ENCODE peak calls at places on chromosomes 11 and 22, in eight cellular contexts. One of them, this sample, is unnamed.
A peak's percentile ranks its signal among the peaks of the same experiment; 100 is the strongest.

GRCh38 chr22:27474112-27474571 is 327.4 kb downstream of the MN1 start:
- DNase-seq in NAMALWA: no peak
- DNase-seq in CD8-positive, alpha-beta memory T cell: no peak
- DNase-seq in SW480: no peak
- DNase-seq in naive thymus-derived CD4-positive, alpha-beta T cell: no peak
- DNase-seq in heart right ventricle: no peak
- DNase-seq in NCI-H460: no peak
- DNase-seq in NCI-H1417 treated with DMSO at 0.1 percent for 48 hours: no peak
- DNase-seq in this sample: no peak

GRCh38 chr11:63817758-63818498 is 4.7 kb downstream of the SPINDOC start:
- DNase-seq in NCI-H1417 treated with DMSO at 0.1 percent for 48 hours: no peak
- DNase-seq in SW480: no peak
- DNase-seq in naive thymus-derived CD4-positive, alpha-beta T cell: no peak
- DNase-seq in CD8-positive, alpha-beta memory T cell: no peak
- DNase-seq in NAMALWA: no peak
- DNase-seq in heart right ventricle: no peak
- DNase-seq in NCI-H460: no peak
- DNase-seq in this sample: no peak

GRCh38 chr11:12893787-12894672 is 115.1 kb upstream of the RASSF10 start:
- DNase-seq in NAMALWA: peak; percentile 63
- DNase-seq in CD8-positive, alpha-beta memory T cell: peak; percentile 21
- DNase-seq in NCI-H1417 treated with DMSO at 0.1 percent for 48 hours: no peak
- DNase-seq in naive thymus-derived CD4-positive, alpha-beta T cell: peak; percentile 39
- DNase-seq in heart right ventricle: peak; percentile 60
- DNase-seq in SW480: peak; percentile 27
- DNase-seq in NCI-H460: peak; percentile 18
- DNase-seq in this sample: no peak

GRCh38 chr11:76666408-76666807 is 4.1 kb downstream of the LRRC32 start:
- DNase-seq in heart right ventricle: peak; percentile 69
- DNase-seq in naive thymus-derived CD4-positive, alpha-beta T cell: no peak
- DNase-seq in NCI-H1417 treated with DMSO at 0.1 percent for 48 hours: no peak
- DNase-seq in SW480: no peak
- DNase-seq in NAMALWA: no peak
- DNase-seq in CD8-positive, alpha-beta memory T cell: no peak
- DNase-seq in NCI-H460: no peak
- DNase-seq in this sample: peak; percentile 72

GRCh38 chr22:45531944-45532631 is 29.4 kb downstream of the FBLN1 start:
- DNase-seq in SW480: no peak
- DNase-seq in heart right ventricle: no peak
- DNase-seq in NCI-H1417 treated with DMSO at 0.1 percent for 48 hours: no peak
- DNase-seq in NCI-H460: no peak
- DNase-seq in NAMALWA: no peak
- DNase-seq in CD8-positive, alpha-beta memory T cell: no peak
- DNase-seq in naive thymus-derived CD4-positive, alpha-beta T cell: no peak
- DNase-seq in this sample: no peak

GRCh38 chr11:116641561-116642045 is 131.2 kb downstream of the BUD13 start:
- DNase-seq in CD8-positive, alpha-beta memory T cell: no peak
- DNase-seq in heart right ventricle: peak; percentile 25
- DNase-seq in naive thymus-derived CD4-positive, alpha-beta T cell: no peak
- DNase-seq in NCI-H460: peak; percentile 22
- DNase-seq in NCI-H1417 treated with DMSO at 0.1 percent for 48 hours: peak; percentile 28
- DNase-seq in NAMALWA: peak; percentile 45
- DNase-seq in SW480: peak; percentile 68
- DNase-seq in this sample: peak; percentile 14

GRCh38 chr11:71130106-71130505 is 122.3 kb downstream of the SHANK2 start:
- DNase-seq in NCI-H1417 treated with DMSO at 0.1 percent for 48 hours: no peak
- DNase-seq in SW480: no peak
- DNase-seq in NCI-H460: no peak
- DNase-seq in NAMALWA: no peak
- DNase-seq in naive thymus-derived CD4-positive, alpha-beta T cell: no peak
- DNase-seq in heart right ventricle: no peak
- DNase-seq in CD8-positive, alpha-beta memory T cell: no peak
- DNase-seq in this sample: no peak

GRCh38 chr11:113504586-113504985 is 29.4 kb upstream of the DRD2 start:
- DNase-seq in heart right ventricle: no peak
- DNase-seq in naive thymus-derived CD4-positive, alpha-beta T cell: no peak
- DNase-seq in NAMALWA: no peak
- DNase-seq in CD8-positive, alpha-beta memory T cell: no peak
- DNase-seq in NCI-H1417 treated with DMSO at 0.1 percent for 48 hours: no peak
- DNase-seq in NCI-H460: no peak
- DNase-seq in SW480: no peak
- DNase-seq in this sample: no peak

GRCh38 chr22:41425704-41426365 is 20.8 kb downstream of the TOB2 start:
- DNase-seq in NCI-H460: no peak
- DNase-seq in heart right ventricle: no peak
- DNase-seq in CD8-positive, alpha-beta memory T cell: peak; percentile 29
- DNase-seq in naive thymus-derived CD4-positive, alpha-beta T cell: no peak
- DNase-seq in SW480: no peak
- DNase-seq in NCI-H1417 treated with DMSO at 0.1 percent for 48 hours: no peak
- DNase-seq in NAMALWA: no peak
- DNase-seq in this sample: no peak

GRCh38 chr11:78416285-78417174 is 1.1 kb downstream of the GAB2 start:
- DNase-seq in NCI-H460: peak; percentile 67
- DNase-seq in CD8-positive, alpha-beta memory T cell: peak; percentile 56
- DNase-seq in naive thymus-derived CD4-positive, alpha-beta T cell: peak; percentile 62
- DNase-seq in SW480: peak; percentile 94
- DNase-seq in NAMALWA: peak; percentile 90
- DNase-seq in NCI-H1417 treated with DMSO at 0.1 percent for 48 hours: peak; percentile 64
- DNase-seq in heart right ventricle: peak; percentile 87
- DNase-seq in this sample: peak; percentile 87

GRCh38 chr11:70876685-70877084 is 375.7 kb downstream of the SHANK2 start:
- DNase-seq in CD8-positive, alpha-beta memory T cell: no peak
- DNase-seq in naive thymus-derived CD4-positive, alpha-beta T cell: no peak
- DNase-seq in NCI-H1417 treated with DMSO at 0.1 percent for 48 hours: no peak
- DNase-seq in heart right ventricle: no peak
- DNase-seq in NAMALWA: no peak
- DNase-seq in SW480: no peak
- DNase-seq in NCI-H460: no peak
- DNase-seq in this sample: no peak

GRCh38 chr11:68269414-68270081 is 2.2 kb downstream of the C11orf24 start:
- DNase-seq in SW480: no peak
- DNase-seq in NAMALWA: no peak
- DNase-seq in NCI-H460: no peak
- DNase-seq in heart right ventricle: no peak
- DNase-seq in CD8-positive, alpha-beta memory T cell: no peak
- DNase-seq in NCI-H1417 treated with DMSO at 0.1 percent for 48 hours: no peak
- DNase-seq in naive thymus-derived CD4-positive, alpha-beta T cell: no peak
- DNase-seq in this sample: no peak

GRCh38 chr11:75565221-75565814 is 3.3 kb downstream of the SERPINH1 start:
- DNase-seq in NCI-H460: no peak
- DNase-seq in naive thymus-derived CD4-positive, alpha-beta T cell: no peak
- DNase-seq in CD8-positive, alpha-beta memory T cell: no peak
- DNase-seq in NAMALWA: no peak
- DNase-seq in NCI-H1417 treated with DMSO at 0.1 percent for 48 hours: no peak
- DNase-seq in heart right ventricle: peak; percentile 60
- DNase-seq in SW480: peak; percentile 77
- DNase-seq in this sample: peak; percentile 76

GRCh38 chr22:39356464-39356863 is 6.7 kb downstream of the SYNGR1 start:
- DNase-seq in heart right ventricle: no peak
- DNase-seq in SW480: no peak
- DNase-seq in NAMALWA: no peak
- DNase-seq in CD8-positive, alpha-beta memory T cell: no peak
- DNase-seq in NCI-H460: no peak
- DNase-seq in naive thymus-derived CD4-positive, alpha-beta T cell: no peak
- DNase-seq in NCI-H1417 treated with DMSO at 0.1 percent for 48 hours: no peak
- DNase-seq in this sample: no peak

GRCh38 chr22:36741968-36742367 is 34.0 kb downstream of the IFT27 start:
- DNase-seq in naive thymus-derived CD4-positive, alpha-beta T cell: no peak
- DNase-seq in CD8-positive, alpha-beta memory T cell: no peak
- DNase-seq in NCI-H460: no peak
- DNase-seq in heart right ventricle: no peak
- DNase-seq in NAMALWA: no peak
- DNase-seq in SW480: no peak
- DNase-seq in NCI-H1417 treated with DMSO at 0.1 percent for 48 hours: no peak
- DNase-seq in this sample: no peak

GRCh38 chr11:134036484-134037092 is 32.3 kb upstream of the JAM3 start:
- DNase-seq in naive thymus-derived CD4-positive, alpha-beta T cell: peak; percentile 21
- DNase-seq in NCI-H1417 treated with DMSO at 0.1 percent for 48 hours: no peak
- DNase-seq in NCI-H460: no peak
- DNase-seq in NAMALWA: no peak
- DNase-seq in heart right ventricle: no peak
- DNase-seq in CD8-positive, alpha-beta memory T cell: peak; percentile 39
- DNase-seq in SW480: no peak
- DNase-seq in this sample: peak; percentile 52

GRCh38 chr11:130599073-130599654 is 150.7 kb downstream of the ADAMTS15 start:
- DNase-seq in SW480: no peak
- DNase-seq in CD8-positive, alpha-beta memory T cell: no peak
- DNase-seq in NCI-H1417 treated with DMSO at 0.1 percent for 48 hours: no peak
- DNase-seq in heart right ventricle: peak; percentile 81
- DNase-seq in NAMALWA: no peak
- DNase-seq in naive thymus-derived CD4-positive, alpha-beta T cell: no peak
- DNase-seq in NCI-H460: no peak
- DNase-seq in this sample: peak; percentile 80

GRCh38 chr11:106295974-106296373 is 218.5 kb downstream of the AASDHPPT start:
- DNase-seq in NCI-H460: no peak
- DNase-seq in NAMALWA: no peak
- DNase-seq in NCI-H1417 treated with DMSO at 0.1 percent for 48 hours: no peak
- DNase-seq in heart right ventricle: no peak
- DNase-seq in CD8-positive, alpha-beta memory T cell: no peak
- DNase-seq in naive thymus-derived CD4-positive, alpha-beta T cell: no peak
- DNase-seq in SW480: no peak
- DNase-seq in this sample: no peak

GRCh38 chr11:133697161-133697560 is 148.2 kb downstream of the SPATA19 start:
- DNase-seq in naive thymus-derived CD4-positive, alpha-beta T cell: no peak
- DNase-seq in heart right ventricle: no peak
- DNase-seq in NCI-H460: no peak
- DNase-seq in NAMALWA: no peak
- DNase-seq in CD8-positive, alpha-beta memory T cell: no peak
- DNase-seq in NCI-H1417 treated with DMSO at 0.1 percent for 48 hours: no peak
- DNase-seq in SW480: no peak
- DNase-seq in this sample: peak; percentile 68

GRCh38 chr11:69010964-69011623 is 2.0 kb downstream of the MRGPRF start:
- DNase-seq in CD8-positive, alpha-beta memory T cell: peak; percentile 8
- DNase-seq in NCI-H1417 treated with DMSO at 0.1 percent for 48 hours: no peak
- DNase-seq in NAMALWA: no peak
- DNase-seq in SW480: peak; percentile 84
- DNase-seq in naive thymus-derived CD4-positive, alpha-beta T cell: no peak
- DNase-seq in NCI-H460: peak; percentile 19
- DNase-seq in heart right ventricle: peak; percentile 77
- DNase-seq in this sample: peak; percentile 86

GRCh38 chr11:10934293-10934850 is 76.5 kb upstream of the ZBED5 start:
- DNase-seq in NCI-H1417 treated with DMSO at 0.1 percent for 48 hours: no peak
- DNase-seq in NCI-H460: no peak
- DNase-seq in SW480: peak; percentile 54
- DNase-seq in NAMALWA: peak; percentile 29
- DNase-seq in heart right ventricle: no peak
- DNase-seq in CD8-positive, alpha-beta memory T cell: peak; percentile 10
- DNase-seq in naive thymus-derived CD4-positive, alpha-beta T cell: peak; percentile 27
- DNase-seq in this sample: no peak

GRCh38 chr11:10898003-10898762 is 40.3 kb upstream of the ZBED5 start:
- DNase-seq in naive thymus-derived CD4-positive, alpha-beta T cell: no peak
- DNase-seq in SW480: no peak
- DNase-seq in NCI-H460: no peak
- DNase-seq in heart right ventricle: no peak
- DNase-seq in NCI-H1417 treated with DMSO at 0.1 percent for 48 hours: no peak
- DNase-seq in CD8-positive, alpha-beta memory T cell: no peak
- DNase-seq in NAMALWA: no peak
- DNase-seq in this sample: no peak

GRCh38 chr11:77147668-77148321 is 19.7 kb downstream of the MYO7A start:
- DNase-seq in NCI-H1417 treated with DMSO at 0.1 percent for 48 hours: no peak
- DNase-seq in CD8-positive, alpha-beta memory T cell: peak; percentile 57
- DNase-seq in naive thymus-derived CD4-positive, alpha-beta T cell: peak; percentile 10
- DNase-seq in NAMALWA: no peak
- DNase-seq in heart right ventricle: no peak
- DNase-seq in SW480: peak; percentile 60
- DNase-seq in NCI-H460: no peak
- DNase-seq in this sample: peak; percentile 56

GRCh38 chr22:29306175-29306829 is at the start of gene GAS2L1:
- DNase-seq in NCI-H1417 treated with DMSO at 0.1 percent for 48 hours: no peak
- DNase-seq in SW480: peak; percentile 72
- DNase-seq in NCI-H460: peak; percentile 51
- DNase-seq in naive thymus-derived CD4-positive, alpha-beta T cell: no peak
- DNase-seq in heart right ventricle: peak; percentile 90
- DNase-seq in NAMALWA: no peak
- DNase-seq in CD8-positive, alpha-beta memory T cell: peak; percentile 24
- DNase-seq in this sample: peak; percentile 91

GRCh38 chr11:61975638-61976419 is 8.4 kb upstream of the FTH1 start:
- DNase-seq in NCI-H460: no peak
- DNase-seq in naive thymus-derived CD4-positive, alpha-beta T cell: no peak
- DNase-seq in CD8-positive, alpha-beta memory T cell: no peak
- DNase-seq in SW480: no peak
- DNase-seq in NAMALWA: no peak
- DNase-seq in heart right ventricle: no peak
- DNase-seq in NCI-H1417 treated with DMSO at 0.1 percent for 48 hours: no peak
- DNase-seq in this sample: no peak

GRCh38 chr11:113133071-113133470 is 171.9 kb downstream of the NCAM1 start:
- DNase-seq in CD8-positive, alpha-beta memory T cell: no peak
- DNase-seq in heart right ventricle: no peak
- DNase-seq in NAMALWA: no peak
- DNase-seq in SW480: no peak
- DNase-seq in NCI-H460: no peak
- DNase-seq in NCI-H1417 treated with DMSO at 0.1 percent for 48 hours: no peak
- DNase-seq in naive thymus-derived CD4-positive, alpha-beta T cell: no peak
- DNase-seq in this sample: no peak

GRCh38 chr11:103936059-103936458 is 100.4 kb upstream of the DDI1 start:
- DNase-seq in SW480: no peak
- DNase-seq in NAMALWA: no peak
- DNase-seq in CD8-positive, alpha-beta memory T cell: no peak
- DNase-seq in NCI-H1417 treated with DMSO at 0.1 percent for 48 hours: no peak
- DNase-seq in naive thymus-derived CD4-positive, alpha-beta T cell: no peak
- DNase-seq in heart right ventricle: no peak
- DNase-seq in NCI-H460: no peak
- DNase-seq in this sample: no peak

GRCh38 chr11:18492888-18493287 is 33.9 kb downstream of the TSG101 start:
- DNase-seq in heart right ventricle: no peak
- DNase-seq in SW480: no peak
- DNase-seq in NCI-H460: no peak
- DNase-seq in naive thymus-derived CD4-positive, alpha-beta T cell: no peak
- DNase-seq in NAMALWA: no peak
- DNase-seq in CD8-positive, alpha-beta memory T cell: no peak
- DNase-seq in NCI-H1417 treated with DMSO at 0.1 percent for 48 hours: no peak
- DNase-seq in this sample: no peak

GRCh38 chr22:46754110-46754799 is 8.2 kb upstream of the TBC1D22A start:
- DNase-seq in CD8-positive, alpha-beta memory T cell: no peak
- DNase-seq in naive thymus-derived CD4-positive, alpha-beta T cell: no peak
- DNase-seq in heart right ventricle: peak; percentile 93
- DNase-seq in SW480: peak; percentile 95
- DNase-seq in NCI-H1417 treated with DMSO at 0.1 percent for 48 hours: no peak
- DNase-seq in NCI-H460: peak; percentile 91
- DNase-seq in NAMALWA: no peak
- DNase-seq in this sample: peak; percentile 97

GRCh38 chr11:10308208-10308954 is 3.5 kb downstream of the ADM start:
- DNase-seq in heart right ventricle: no peak
- DNase-seq in CD8-positive, alpha-beta memory T cell: no peak
- DNase-seq in NCI-H460: no peak
- DNase-seq in naive thymus-derived CD4-positive, alpha-beta T cell: no peak
- DNase-seq in SW480: no peak
- DNase-seq in NCI-H1417 treated with DMSO at 0.1 percent for 48 hours: no peak
- DNase-seq in NAMALWA: no peak
- DNase-seq in this sample: no peak

GRCh38 chr22:49911881-49912625 is 6.2 kb downstream of the ALG12 start:
- DNase-seq in heart right ventricle: no peak
- DNase-seq in NCI-H460: no peak
- DNase-seq in naive thymus-derived CD4-positive, alpha-beta T cell: no peak
- DNase-seq in NCI-H1417 treated with DMSO at 0.1 percent for 48 hours: no peak
- DNase-seq in SW480: no peak
- DNase-seq in CD8-positive, alpha-beta memory T cell: no peak
- DNase-seq in NAMALWA: no peak
- DNase-seq in this sample: no peak

GRCh38 chr22:44686873-44687600 is 15.0 kb upstream of the PRR5 start:
- DNase-seq in CD8-positive, alpha-beta memory T cell: no peak
- DNase-seq in NCI-H1417 treated with DMSO at 0.1 percent for 48 hours: no peak
- DNase-seq in heart right ventricle: no peak
- DNase-seq in NAMALWA: no peak
- DNase-seq in NCI-H460: no peak
- DNase-seq in naive thymus-derived CD4-positive, alpha-beta T cell: no peak
- DNase-seq in SW480: no peak
- DNase-seq in this sample: no peak

GRCh38 chr11:76232026-76232665 is 25.8 kb upstream of the WNT11 start:
- DNase-seq in NCI-H460: no peak
- DNase-seq in SW480: peak; percentile 74
- DNase-seq in naive thymus-derived CD4-positive, alpha-beta T cell: peak; percentile 71
- DNase-seq in heart right ventricle: no peak
- DNase-seq in NCI-H1417 treated with DMSO at 0.1 percent for 48 hours: no peak
- DNase-seq in NAMALWA: peak; percentile 38
- DNase-seq in CD8-positive, alpha-beta memory T cell: peak; percentile 73
- DNase-seq in this sample: peak; percentile 19

GRCh38 chr22:40377931-40378330 is 7.5 kb downstream of the SGSM3 start:
- DNase-seq in NCI-H1417 treated with DMSO at 0.1 percent for 48 hours: no peak
- DNase-seq in CD8-positive, alpha-beta memory T cell: no peak
- DNase-seq in naive thymus-derived CD4-positive, alpha-beta T cell: no peak
- DNase-seq in NAMALWA: no peak
- DNase-seq in SW480: no peak
- DNase-seq in NCI-H460: no peak
- DNase-seq in heart right ventricle: no peak
- DNase-seq in this sample: no peak